ENCODE peak calls at places on chromosomes 16 and 17, in seven cellular contexts. One of them, this sample, is unnamed. For H3K36me3 and H3K4me1, the result is how much of the 10 kb centered on the place peaks cover.

GRCh38 chr17:13419676-13420075 is 182.1 kb downstream of the HS3ST3A1 start:
- DNase-seq in K562: no peak
- DNase-seq in HCT116: no peak
- DNase-seq in colonic mucosa: no peak
- DNase-seq in cardiac muscle cell: no peak
- DNase-seq in psoas muscle: no peak
- DNase-seq in right atrium auricular region: no peak
- DNase-seq in this sample: no peak

GRCh38 chr17:82241926-82242697 is 13.3 kb downstream of the SLC16A3 start:
- DNase-seq in right atrium auricular region: no peak
- DNase-seq in psoas muscle: peak
- DNase-seq in cardiac muscle cell: peak
- DNase-seq in K562: peak
- DNase-seq in HCT116: no peak
- DNase-seq in colonic mucosa: no peak
- DNase-seq in this sample: no peak

GRCh38 chr17:39605492-39606433 is 2.0 kb downstream of the NEUROD2 start:
- DNase-seq in psoas muscle: no peak
- DNase-seq in colonic mucosa: no peak
- DNase-seq in K562: no peak
- DNase-seq in HCT116: no peak
- DNase-seq in cardiac muscle cell: peak
- DNase-seq in right atrium auricular region: no peak
- DNase-seq in this sample: no peak

GRCh38 chr16:65312795-65313194 is 190.9 kb upstream of the CDH11 start:
- DNase-seq in HCT116: no peak
- DNase-seq in right atrium auricular region: no peak
- DNase-seq in colonic mucosa: no peak
- DNase-seq in psoas muscle: no peak
- DNase-seq in K562: no peak
- DNase-seq in cardiac muscle cell: no peak
- DNase-seq in this sample: no peak

GRCh38 chr17:33968350-33969044 is 286.6 kb upstream of the CCL2 start:
- DNase-seq in K562: peak
- DNase-seq in cardiac muscle cell: no peak
- DNase-seq in HCT116: no peak
- DNase-seq in right atrium auricular region: no peak
- DNase-seq in colonic mucosa: no peak
- DNase-seq in psoas muscle: no peak
- DNase-seq in this sample: no peak

GRCh38 chr17:75909812-75910274 is 5.2 kb upstream of the MRPL38 start:
- DNase-seq in HCT116: no peak
- DNase-seq in colonic mucosa: no peak
- DNase-seq in K562: no peak
- DNase-seq in psoas muscle: no peak
- DNase-seq in right atrium auricular region: no peak
- DNase-seq in cardiac muscle cell: no peak
- DNase-seq in this sample: no peak

GRCh38 chr16:23466162-23466885 is 13.3 kb upstream of the COG7 start:
- DNase-seq in cardiac muscle cell: no peak
- DNase-seq in HCT116: no peak
- DNase-seq in colonic mucosa: no peak
- DNase-seq in psoas muscle: peak
- DNase-seq in K562: no peak
- DNase-seq in right atrium auricular region: no peak
- DNase-seq in this sample: no peak

GRCh38 chr17:13952252-13952721 is 117.0 kb upstream of the COX10 start:
- DNase-seq in HCT116: no peak
- DNase-seq in right atrium auricular region: no peak
- DNase-seq in colonic mucosa: no peak
- DNase-seq in K562: no peak
- DNase-seq in cardiac muscle cell: peak
- DNase-seq in psoas muscle: no peak
- DNase-seq in this sample: no peak

GRCh38 chr17:63634163-63634562 is 11.9 kb downstream of the MAP3K3 start:
- DNase-seq in colonic mucosa: no peak
- DNase-seq in K562: peak
- DNase-seq in right atrium auricular region: no peak
- DNase-seq in HCT116: no peak
- DNase-seq in cardiac muscle cell: no peak
- DNase-seq in psoas muscle: no peak
- DNase-seq in this sample: no peak

GRCh38 chr17:39934324-39934723 is 6.8 kb downstream of the LRRC3C start:
- DNase-seq in psoas muscle: no peak
- DNase-seq in colonic mucosa: no peak
- DNase-seq in HCT116: no peak
- DNase-seq in K562: no peak
- DNase-seq in right atrium auricular region: no peak
- DNase-seq in cardiac muscle cell: no peak
- DNase-seq in this sample: no peak

GRCh38 chr17:41147531-41148204 is 2.0 kb downstream of the KRTAP4-5 start:
- DNase-seq in right atrium auricular region: no peak
- DNase-seq in colonic mucosa: no peak
- DNase-seq in cardiac muscle cell: no peak
- DNase-seq in K562: no peak
- DNase-seq in HCT116: no peak
- DNase-seq in psoas muscle: no peak
- DNase-seq in this sample: no peak

GRCh38 chr16:56413381-56413780 is 12.0 kb downstream of the AMFR start:
- DNase-seq in cardiac muscle cell: no peak
- DNase-seq in colonic mucosa: no peak
- DNase-seq in psoas muscle: no peak
- DNase-seq in HCT116: no peak
- DNase-seq in K562: no peak
- DNase-seq in right atrium auricular region: no peak
- DNase-seq in this sample: no peak

GRCh38 chr16:70610273-70611223 is 35.8 kb upstream of the IL34 start:
- DNase-seq in HCT116: no peak
- DNase-seq in right atrium auricular region: no peak
- DNase-seq in cardiac muscle cell: no peak
- DNase-seq in psoas muscle: peak
- DNase-seq in colonic mucosa: peak
- DNase-seq in K562: peak
- DNase-seq in this sample: peak

GRCh38 chr16:46743232-46743719 is 4.9 kb downstream of the MYLK3 start:
- DNase-seq in K562: peak
- DNase-seq in right atrium auricular region: no peak
- DNase-seq in HCT116: no peak
- DNase-seq in cardiac muscle cell: peak
- DNase-seq in colonic mucosa: no peak
- DNase-seq in psoas muscle: no peak
- DNase-seq in this sample: no peak

GRCh38 chr17:50687200-50688066 is 20.3 kb downstream of the ANKRD40 start:
- DNase-seq in K562: no peak
- DNase-seq in psoas muscle: peak
- DNase-seq in HCT116: no peak
- DNase-seq in colonic mucosa: no peak
- DNase-seq in cardiac muscle cell: no peak
- DNase-seq in right atrium auricular region: no peak
- DNase-seq in this sample: no peak

GRCh38 chr17:78175643-78175981 is 7.2 kb downstream of the SYNGR2 start:
- DNase-seq in cardiac muscle cell: no peak
- DNase-seq in K562: no peak
- DNase-seq in psoas muscle: no peak
- DNase-seq in colonic mucosa: no peak
- DNase-seq in right atrium auricular region: no peak
- DNase-seq in HCT116: no peak
- DNase-seq in this sample: no peak

GRCh38 chr17:78173025-78173715 is 4.8 kb downstream of the SYNGR2 start:
- DNase-seq in K562: no peak
- DNase-seq in cardiac muscle cell: peak
- DNase-seq in right atrium auricular region: no peak
- DNase-seq in colonic mucosa: peak
- DNase-seq in HCT116: no peak
- DNase-seq in psoas muscle: peak
- DNase-seq in this sample: peak

GRCh38 chr17:78172284-78173024 is 4.1 kb downstream of the SYNGR2 start:
- DNase-seq in psoas muscle: peak
- DNase-seq in K562: no peak
- DNase-seq in cardiac muscle cell: peak
- DNase-seq in HCT116: no peak
- DNase-seq in right atrium auricular region: peak
- DNase-seq in colonic mucosa: peak
- DNase-seq in this sample: peak

GRCh38 chr17:78174870-78175642 is 6.7 kb downstream of the SYNGR2 start:
- DNase-seq in colonic mucosa: peak
- DNase-seq in psoas muscle: peak
- DNase-seq in cardiac muscle cell: no peak
- DNase-seq in HCT116: no peak
- DNase-seq in K562: no peak
- DNase-seq in right atrium auricular region: no peak
- DNase-seq in this sample: peak

GRCh38 chr17:78174332-78174869 is 6.0 kb downstream of the SYNGR2 start:
- DNase-seq in psoas muscle: peak
- DNase-seq in colonic mucosa: peak
- DNase-seq in right atrium auricular region: peak
- DNase-seq in K562: no peak
- DNase-seq in cardiac muscle cell: no peak
- DNase-seq in HCT116: no peak
- DNase-seq in this sample: peak
- TF ChIP-seq CTCF in psoas muscle: peak
- TF ChIP-seq CTCF in colonic mucosa: peak
- TF ChIP-seq CTCF in right atrium auricular region: peak
- TF ChIP-seq CTCF in K562: no peak
- TF ChIP-seq CTCF in cardiac muscle cell: no peak
- TF ChIP-seq CTCF in HCT116: no peak
- TF ChIP-seq CTCF in this sample: peak

GRCh38 chr17:30436729-30437128 is 40.5 kb upstream of the GOSR1 start:
- DNase-seq in HCT116: no peak
- DNase-seq in cardiac muscle cell: no peak
- DNase-seq in colonic mucosa: no peak
- DNase-seq in right atrium auricular region: no peak
- DNase-seq in K562: no peak
- DNase-seq in psoas muscle: no peak
- DNase-seq in this sample: no peak

GRCh38 chr17:30427611-30428010 is 48.9 kb downstream of the CPD start:
- DNase-seq in right atrium auricular region: no peak
- DNase-seq in K562: no peak
- DNase-seq in cardiac muscle cell: no peak
- DNase-seq in HCT116: no peak
- DNase-seq in psoas muscle: no peak
- DNase-seq in colonic mucosa: no peak
- DNase-seq in this sample: no peak

GRCh38 chr17:30429155-30429554 is 48.1 kb upstream of the GOSR1 start:
- DNase-seq in right atrium auricular region: no peak
- DNase-seq in psoas muscle: no peak
- DNase-seq in colonic mucosa: no peak
- DNase-seq in HCT116: no peak
- DNase-seq in K562: no peak
- DNase-seq in cardiac muscle cell: no peak
- DNase-seq in this sample: no peak

DNA sequence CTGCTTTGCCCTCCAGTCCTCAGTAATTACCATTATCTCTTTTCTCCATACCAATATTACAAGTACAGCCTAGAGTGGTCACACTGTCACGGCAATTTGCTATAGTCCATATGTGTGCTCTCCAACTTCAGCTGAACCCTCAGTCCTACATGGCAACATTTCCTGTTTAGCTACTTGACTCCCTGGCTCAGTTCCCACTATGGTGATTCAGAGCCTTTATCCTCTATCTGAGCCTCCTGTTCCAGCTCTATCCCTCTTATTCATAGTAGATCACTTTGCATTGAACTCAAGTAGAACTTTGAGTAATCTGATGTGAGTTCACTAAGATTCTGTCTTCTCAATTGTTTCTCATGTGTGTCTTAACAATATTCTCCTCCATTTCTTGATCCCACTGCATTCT is 43.7 kb upstream of the GOSR1 start:
- DNase-seq in K562: no peak
- DNase-seq in psoas muscle: no peak
- DNase-seq in cardiac muscle cell: no peak
- DNase-seq in right atrium auricular region: no peak
- DNase-seq in HCT116: peak
- DNase-seq in colonic mucosa: no peak
- DNase-seq in this sample: peak
- H3K36me3 ChIP-seq in K562: under half
- H3K36me3 ChIP-seq in psoas muscle: under half
- H3K36me3 ChIP-seq in cardiac muscle cell: under half
- H3K36me3 ChIP-seq in right atrium auricular region: under half
- H3K36me3 ChIP-seq in HCT116: under half
- H3K36me3 ChIP-seq in colonic mucosa: under half
- H3K36me3 ChIP-seq in this sample: under half

DNA sequence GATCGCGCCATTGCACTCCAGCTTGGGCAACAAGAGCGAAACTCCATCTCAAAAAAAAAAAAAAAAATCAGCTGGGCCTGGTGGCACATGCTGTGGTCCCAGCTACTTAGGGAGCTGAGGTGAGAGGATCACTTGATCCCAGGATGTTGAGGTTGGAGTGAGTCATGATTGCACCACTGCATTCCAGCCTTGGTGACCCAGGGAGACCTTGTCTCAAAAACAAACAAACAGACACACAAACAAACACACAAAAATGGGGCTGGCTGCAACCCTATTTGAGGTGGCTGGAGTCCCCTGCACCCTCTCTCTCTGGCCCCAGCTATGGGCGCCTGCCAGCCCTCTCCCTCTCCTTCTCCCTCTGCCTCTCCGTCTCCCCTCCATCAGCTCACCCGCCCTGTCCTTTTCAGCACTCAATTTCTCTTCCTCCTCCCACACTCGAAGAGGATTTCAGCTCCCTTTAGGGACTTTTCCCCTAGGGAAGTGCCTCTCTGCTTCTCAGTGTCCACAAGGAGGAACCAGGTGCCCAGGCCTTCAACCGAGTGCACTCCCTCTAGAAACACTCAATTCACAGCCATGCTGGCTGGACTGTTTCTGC is 17.5 kb upstream of the TFAP4 start:
- DNase-seq in HCT116: peak
- DNase-seq in colonic mucosa: no peak
- DNase-seq in right atrium auricular region: no peak
- DNase-seq in K562: no peak
- DNase-seq in cardiac muscle cell: peak
- DNase-seq in psoas muscle: no peak
- DNase-seq in this sample: peak
- H3K4me1 ChIP-seq in HCT116: half or more
- H3K4me1 ChIP-seq in colonic mucosa: under half
- H3K4me1 ChIP-seq in right atrium auricular region: under half
- H3K4me1 ChIP-seq in K562: under half
- H3K4me1 ChIP-seq in cardiac muscle cell: under half
- H3K4me1 ChIP-seq in psoas muscle: half or more
- H3K4me1 ChIP-seq in this sample: under half

DNA sequence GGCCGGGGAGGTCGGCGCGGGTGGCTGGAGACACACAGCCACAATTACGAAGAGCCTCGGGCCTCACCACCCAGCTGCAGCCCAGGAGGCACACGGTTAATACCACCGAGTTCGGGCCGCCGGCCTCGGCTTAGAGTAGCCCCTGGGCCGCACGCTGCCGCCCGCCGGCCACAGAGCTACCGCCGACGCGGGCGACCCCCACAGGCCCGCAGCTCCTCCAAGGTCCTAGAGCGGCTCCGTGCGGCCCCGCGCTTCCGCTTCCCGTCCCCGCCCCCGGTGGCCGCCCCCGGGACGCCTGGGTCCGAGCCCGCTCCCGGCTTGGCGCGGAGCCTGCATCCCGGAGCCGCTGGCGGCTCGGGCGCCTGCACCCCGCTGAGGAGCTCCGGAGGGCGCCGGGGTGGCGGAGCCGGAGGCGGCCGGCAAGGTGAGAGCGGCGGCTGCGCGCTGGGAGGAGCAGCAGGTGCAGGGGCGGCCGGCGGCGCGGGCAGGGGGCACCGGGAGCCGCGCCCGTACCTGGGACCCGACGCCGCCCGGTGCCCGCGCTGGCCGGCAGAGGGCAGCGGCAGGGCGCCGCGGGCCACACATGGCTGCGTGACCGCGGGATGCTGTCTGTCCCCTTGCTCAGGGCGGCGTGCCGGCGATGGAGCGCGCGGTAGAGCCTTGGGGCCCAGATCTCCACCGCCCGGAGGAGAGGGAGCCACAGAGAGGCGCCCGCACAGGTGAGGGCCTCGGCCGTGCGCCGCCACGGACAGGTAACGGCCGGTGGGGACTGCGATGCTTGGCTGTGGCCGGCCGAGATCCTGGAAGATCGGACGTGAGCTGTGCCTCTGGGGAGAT is at the start of gene ZNF48:
- DNase-seq in HCT116: peak
- DNase-seq in cardiac muscle cell: peak
- DNase-seq in colonic mucosa: peak
- DNase-seq in right atrium auricular region: peak
- DNase-seq in psoas muscle: peak
- DNase-seq in K562: peak
- DNase-seq in this sample: peak
- TF ChIP-seq CTCF in HCT116: peak
- TF ChIP-seq CTCF in cardiac muscle cell: no peak
- TF ChIP-seq CTCF in colonic mucosa: peak
- TF ChIP-seq CTCF in right atrium auricular region: peak
- TF ChIP-seq CTCF in psoas muscle: peak
- TF ChIP-seq CTCF in K562: peak
- TF ChIP-seq CTCF in this sample: peak